ENCODE peak calls at places on chromosomes 16 and 17, in nine cellular contexts. One of them, this sample, is unnamed.
A peak's percentile ranks its signal among the peaks of the same experiment; 100 is the strongest.

GRCh38 chr17:73187203-73187769 is 5.6 kb upstream of the COG1 start:
- DNase-seq in endodermal cell: no peak
- DNase-seq in pancreas: no peak
- DNase-seq in prostate gland: peak; percentile 28
- DNase-seq in gastrocnemius medialis: no peak
- DNase-seq in GM12878: no peak
- DNase-seq in thoracic aorta: no peak
- DNase-seq in dorsolateral prefrontal cortex: no peak
- DNase-seq in heart right ventricle: no peak
- DNase-seq in this sample: no peak

GRCh38 chr16:57643166-57643813 is 14.9 kb downstream of the ADGRG1 start:
- DNase-seq in dorsolateral prefrontal cortex: no peak
- DNase-seq in thoracic aorta: no peak
- DNase-seq in pancreas: no peak
- DNase-seq in endodermal cell: no peak
- DNase-seq in prostate gland: no peak
- DNase-seq in GM12878: no peak
- DNase-seq in gastrocnemius medialis: no peak
- DNase-seq in heart right ventricle: no peak
- DNase-seq in this sample: no peak

GRCh38 chr16:15996432-15997109 is 47.2 kb downstream of the ABCC1 start:
- DNase-seq in thoracic aorta: no peak
- DNase-seq in gastrocnemius medialis: peak; percentile 73
- DNase-seq in dorsolateral prefrontal cortex: no peak
- DNase-seq in GM12878: no peak
- DNase-seq in heart right ventricle: peak; percentile 31
- DNase-seq in prostate gland: no peak
- DNase-seq in endodermal cell: no peak
- DNase-seq in pancreas: no peak
- DNase-seq in this sample: no peak

GRCh38 chr17:37802061-37802460 is 57.2 kb upstream of the HNF1B start:
- DNase-seq in prostate gland: no peak
- DNase-seq in gastrocnemius medialis: no peak
- DNase-seq in thoracic aorta: no peak
- DNase-seq in dorsolateral prefrontal cortex: no peak
- DNase-seq in endodermal cell: no peak
- DNase-seq in pancreas: no peak
- DNase-seq in GM12878: no peak
- DNase-seq in heart right ventricle: no peak
- DNase-seq in this sample: no peak

GRCh38 chr17:28347261-28347891 is 10.0 kb downstream of the POLDIP2 start:
- DNase-seq in heart right ventricle: no peak
- DNase-seq in pancreas: no peak
- DNase-seq in prostate gland: no peak
- DNase-seq in thoracic aorta: no peak
- DNase-seq in gastrocnemius medialis: no peak
- DNase-seq in dorsolateral prefrontal cortex: no peak
- DNase-seq in endodermal cell: peak; percentile 75
- DNase-seq in GM12878: no peak
- DNase-seq in this sample: no peak

GRCh38 chr16:69386596-69386995 is 789 bp upstream of the TERF2 start:
- DNase-seq in prostate gland: no peak
- DNase-seq in endodermal cell: peak; percentile 20
- DNase-seq in GM12878: no peak
- DNase-seq in dorsolateral prefrontal cortex: no peak
- DNase-seq in thoracic aorta: no peak
- DNase-seq in gastrocnemius medialis: no peak
- DNase-seq in pancreas: no peak
- DNase-seq in heart right ventricle: no peak
- DNase-seq in this sample: no peak

GRCh38 chr17:45022655-45023339 is 28.6 kb downstream of the DCAKD start:
- DNase-seq in prostate gland: no peak
- DNase-seq in heart right ventricle: no peak
- DNase-seq in pancreas: no peak
- DNase-seq in endodermal cell: peak; percentile 70
- DNase-seq in dorsolateral prefrontal cortex: no peak
- DNase-seq in GM12878: peak; percentile 45
- DNase-seq in thoracic aorta: no peak
- DNase-seq in gastrocnemius medialis: no peak
- DNase-seq in this sample: no peak

GRCh38 chr16:967546-968295 is 3.1 kb downstream of the LMF1 start:
- DNase-seq in endodermal cell: no peak
- DNase-seq in heart right ventricle: no peak
- DNase-seq in GM12878: no peak
- DNase-seq in pancreas: no peak
- DNase-seq in gastrocnemius medialis: no peak
- DNase-seq in thoracic aorta: no peak
- DNase-seq in dorsolateral prefrontal cortex: no peak
- DNase-seq in prostate gland: no peak
- DNase-seq in this sample: no peak

GRCh38 chr17:4771519-4772234 is at the start of gene TM4SF5:
- DNase-seq in prostate gland: no peak
- DNase-seq in pancreas: peak; percentile 62
- DNase-seq in gastrocnemius medialis: no peak
- DNase-seq in dorsolateral prefrontal cortex: no peak
- DNase-seq in GM12878: no peak
- DNase-seq in heart right ventricle: no peak
- DNase-seq in endodermal cell: no peak
- DNase-seq in thoracic aorta: no peak
- DNase-seq in this sample: no peak

GRCh38 chr16:3618782-3619166 is 7.4 kb upstream of the SLX4 start:
- DNase-seq in thoracic aorta: no peak
- DNase-seq in dorsolateral prefrontal cortex: no peak
- DNase-seq in GM12878: no peak
- DNase-seq in prostate gland: no peak
- DNase-seq in pancreas: no peak
- DNase-seq in gastrocnemius medialis: no peak
- DNase-seq in endodermal cell: no peak
- DNase-seq in heart right ventricle: no peak
- DNase-seq in this sample: no peak

GRCh38 chr17:73003487-73003886 is 89.0 kb downstream of the SLC39A11 start:
- DNase-seq in GM12878: no peak
- DNase-seq in thoracic aorta: no peak
- DNase-seq in endodermal cell: peak; percentile 64
- DNase-seq in prostate gland: no peak
- DNase-seq in gastrocnemius medialis: no peak
- DNase-seq in heart right ventricle: no peak
- DNase-seq in dorsolateral prefrontal cortex: no peak
- DNase-seq in pancreas: no peak
- DNase-seq in this sample: no peak

DNA sequence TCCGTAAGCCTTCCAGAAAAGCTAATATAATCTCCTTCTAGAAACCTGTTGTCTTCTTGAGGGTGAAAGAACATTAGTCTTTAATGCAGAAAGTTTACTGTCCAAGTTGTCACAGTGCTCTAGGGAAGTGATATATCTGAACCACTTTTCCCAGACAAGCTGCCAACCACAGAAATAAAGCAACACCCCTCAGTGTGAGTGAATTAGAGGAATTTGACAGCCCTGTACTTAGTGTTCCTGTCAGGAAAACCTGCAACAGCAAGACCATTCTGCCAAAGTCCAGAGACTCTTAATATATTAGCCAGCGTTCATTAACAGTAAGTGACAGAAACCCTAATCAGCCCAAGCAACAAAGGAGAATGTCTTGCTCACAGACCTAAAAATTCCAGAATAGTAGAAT is 137.7 kb downstream of the KATNIP start:
- DNase-seq in gastrocnemius medialis: no peak
- DNase-seq in prostate gland: no peak
- DNase-seq in endodermal cell: no peak
- DNase-seq in thoracic aorta: no peak
- DNase-seq in heart right ventricle: no peak
- DNase-seq in dorsolateral prefrontal cortex: no peak
- DNase-seq in GM12878: no peak
- DNase-seq in pancreas: no peak
- DNase-seq in this sample: no peak
- H3K27ac ChIP-seq in gastrocnemius medialis: no peak overlapping the region
- H3K27ac ChIP-seq in prostate gland: no peak overlapping the region
- H3K27ac ChIP-seq in endodermal cell: no peak overlapping the region
- H3K27ac ChIP-seq in thoracic aorta: no peak overlapping the region
- H3K27ac ChIP-seq in heart right ventricle: peak overlapping the region; percentile 28
- H3K27ac ChIP-seq in dorsolateral prefrontal cortex: no peak overlapping the region
- H3K27ac ChIP-seq in GM12878: no peak overlapping the region
- H3K27ac ChIP-seq in pancreas: no peak overlapping the region
- H3K27ac ChIP-seq in this sample: peak overlapping the region; percentile 57

DNA sequence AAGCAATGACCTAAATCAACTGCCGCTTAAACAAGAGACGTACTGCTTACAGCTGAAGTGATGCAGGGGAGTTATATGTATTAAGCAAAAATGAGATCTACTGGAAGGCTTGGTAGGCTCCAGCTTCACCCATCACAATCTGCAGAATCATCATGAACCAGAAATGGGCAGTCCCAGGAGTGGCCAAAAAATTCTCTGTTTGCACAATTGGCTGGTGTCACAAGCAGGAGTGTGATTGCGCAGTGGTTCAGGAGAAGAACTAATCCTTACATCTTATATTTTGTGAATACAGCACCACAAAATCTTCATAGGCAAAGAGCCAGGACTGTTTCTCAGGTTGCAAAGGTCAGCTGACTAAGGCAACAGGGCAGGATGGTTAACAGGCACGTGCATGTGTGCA is 75.9 kb downstream of the CES1 start:
- DNase-seq in thoracic aorta: no peak
- DNase-seq in endodermal cell: no peak
- DNase-seq in GM12878: no peak
- DNase-seq in pancreas: no peak
- DNase-seq in gastrocnemius medialis: no peak
- DNase-seq in dorsolateral prefrontal cortex: no peak
- DNase-seq in heart right ventricle: no peak
- DNase-seq in prostate gland: no peak
- DNase-seq in this sample: no peak
- TF ChIP-seq CTCF in thoracic aorta: no peak
- TF ChIP-seq CTCF in endodermal cell: no peak
- TF ChIP-seq CTCF in GM12878: no peak
- TF ChIP-seq CTCF in pancreas: no peak
- TF ChIP-seq CTCF in gastrocnemius medialis: no peak
- TF ChIP-seq CTCF in dorsolateral prefrontal cortex: no peak
- TF ChIP-seq CTCF in heart right ventricle: no peak
- TF ChIP-seq CTCF in prostate gland: no peak
- TF ChIP-seq CTCF in this sample: no peak

DNA sequence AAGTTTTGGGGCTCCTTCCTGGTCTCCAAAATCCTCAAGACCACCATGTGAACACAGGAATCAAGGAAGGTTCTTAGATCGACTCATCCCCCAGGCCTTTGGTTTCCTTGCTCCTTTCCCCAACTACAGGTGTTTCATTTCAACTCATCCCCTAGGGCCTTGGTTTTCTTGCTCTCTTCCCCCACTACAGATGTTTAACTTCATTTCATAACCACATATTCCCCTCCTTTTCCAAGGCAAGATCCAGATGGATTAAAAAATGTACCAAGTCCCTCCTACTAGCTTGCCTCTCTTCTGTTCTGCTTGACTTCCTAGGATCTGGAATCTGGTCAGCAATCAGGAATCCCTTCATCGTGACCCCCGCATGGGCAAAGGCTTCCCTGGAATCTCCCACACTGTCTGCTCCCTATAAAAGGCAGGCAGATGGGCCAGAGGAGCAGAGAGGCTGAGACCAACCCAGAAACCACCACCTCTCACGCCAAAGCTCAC is at the start of gene CCL11:
- DNase-seq in GM12878: no peak
- DNase-seq in heart right ventricle: peak; percentile 43
- DNase-seq in thoracic aorta: no peak
- DNase-seq in pancreas: no peak
- DNase-seq in prostate gland: no peak
- DNase-seq in dorsolateral prefrontal cortex: no peak
- DNase-seq in gastrocnemius medialis: no peak
- DNase-seq in endodermal cell: no peak
- DNase-seq in this sample: no peak
- H3K27ac ChIP-seq in GM12878: no peak within 1 kb of the TSS
- H3K27ac ChIP-seq in heart right ventricle: peak within 1 kb of the TSS; percentile 55
- H3K27ac ChIP-seq in thoracic aorta: no peak within 1 kb of the TSS
- H3K27ac ChIP-seq in pancreas: no peak within 1 kb of the TSS
- H3K27ac ChIP-seq in prostate gland: no peak within 1 kb of the TSS
- H3K27ac ChIP-seq in dorsolateral prefrontal cortex: no peak within 1 kb of the TSS
- H3K27ac ChIP-seq in gastrocnemius medialis: no peak within 1 kb of the TSS
- H3K27ac ChIP-seq in endodermal cell: no peak within 1 kb of the TSS
- H3K27ac ChIP-seq in this sample: peak within 1 kb of the TSS; percentile 63

GRCh38 chr16:28822520-28823290 is at the start of gene ATXN2L:
- DNase-seq in thoracic aorta: peak; percentile 78
- DNase-seq in GM12878: peak; percentile 77
- DNase-seq in dorsolateral prefrontal cortex: peak; percentile 92
- DNase-seq in heart right ventricle: peak; percentile 95
- DNase-seq in gastrocnemius medialis: peak; percentile 92
- DNase-seq in endodermal cell: peak; percentile 94
- DNase-seq in prostate gland: peak; percentile 89
- DNase-seq in pancreas: peak; percentile 95
- DNase-seq in this sample: peak; percentile 95

GRCh38 chr16:28824548-28824973 is 1.8 kb downstream of the ATXN2L start:
- DNase-seq in thoracic aorta: no peak
- DNase-seq in endodermal cell: no peak
- DNase-seq in prostate gland: no peak
- DNase-seq in heart right ventricle: no peak
- DNase-seq in GM12878: no peak
- DNase-seq in dorsolateral prefrontal cortex: no peak
- DNase-seq in gastrocnemius medialis: no peak
- DNase-seq in pancreas: no peak
- DNase-seq in this sample: no peak

GRCh38 chr16:28821874-28822519 is 802 bp upstream of the ATXN2L start:
- DNase-seq in pancreas: no peak
- DNase-seq in heart right ventricle: no peak
- DNase-seq in endodermal cell: peak; percentile 48
- DNase-seq in gastrocnemius medialis: no peak
- DNase-seq in prostate gland: no peak
- DNase-seq in GM12878: no peak
- DNase-seq in thoracic aorta: no peak
- DNase-seq in dorsolateral prefrontal cortex: no peak
- DNase-seq in this sample: no peak

GRCh38 chr16:28823291-28823718 is 506 bp downstream of the ATXN2L start:
- DNase-seq in prostate gland: no peak
- DNase-seq in pancreas: peak; percentile 72
- DNase-seq in GM12878: no peak
- DNase-seq in thoracic aorta: no peak
- DNase-seq in heart right ventricle: no peak
- DNase-seq in dorsolateral prefrontal cortex: no peak
- DNase-seq in endodermal cell: no peak
- DNase-seq in gastrocnemius medialis: no peak
- DNase-seq in this sample: no peak

DNA sequence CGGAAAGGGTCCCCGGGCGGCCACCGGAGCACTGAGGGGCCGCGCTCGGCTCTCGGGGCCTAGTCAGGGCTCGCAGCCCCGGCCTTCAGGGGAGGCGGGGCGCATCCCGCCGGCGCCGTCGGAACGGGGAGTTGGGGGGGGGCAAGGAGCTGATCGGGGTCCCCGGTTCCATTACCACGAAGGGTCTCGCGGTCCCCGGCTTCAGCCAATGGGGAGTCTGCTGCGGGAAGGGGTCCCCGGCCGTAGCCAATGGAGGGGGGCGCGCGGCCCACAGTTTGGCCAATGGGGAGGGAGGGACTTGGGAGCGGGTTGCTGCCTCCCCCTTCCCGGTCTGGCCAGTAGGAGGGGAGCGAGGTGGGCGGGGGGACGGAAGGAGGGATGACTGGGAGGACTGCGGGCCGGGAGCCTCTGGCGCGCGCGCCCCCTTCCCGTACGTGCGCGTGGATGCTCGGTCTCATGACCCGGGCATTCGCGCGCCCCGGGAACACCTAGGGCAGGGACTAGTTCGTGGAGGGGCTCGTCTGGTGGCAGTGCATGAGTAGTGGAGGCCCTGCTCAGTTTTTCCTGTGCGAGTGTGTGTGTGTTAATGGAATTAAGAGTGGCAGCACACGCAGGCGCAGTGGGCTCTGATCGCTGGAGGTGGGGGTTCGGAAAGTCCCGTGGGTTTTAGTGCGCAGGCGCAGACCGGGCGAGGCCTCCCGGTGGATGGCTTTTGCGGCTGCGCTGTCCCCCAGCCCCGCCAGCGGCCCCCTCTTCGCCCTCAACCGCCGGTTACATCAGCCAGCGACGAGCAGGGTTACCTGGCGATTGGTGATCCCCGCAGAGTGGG is 1.1 kb downstream of the ATXN2L start:
- DNase-seq in gastrocnemius medialis: peak; percentile 98
- DNase-seq in pancreas: peak; percentile 95
- DNase-seq in dorsolateral prefrontal cortex: peak; percentile 94
- DNase-seq in prostate gland: peak; percentile 95
- DNase-seq in heart right ventricle: peak; percentile 99
- DNase-seq in thoracic aorta: peak; percentile 94
- DNase-seq in GM12878: peak; percentile 86
- DNase-seq in endodermal cell: peak; percentile 99
- DNase-seq in this sample: peak; percentile 97
- TF ChIP-seq CTCF in gastrocnemius medialis: no peak
- TF ChIP-seq CTCF in pancreas: no peak
- TF ChIP-seq CTCF in dorsolateral prefrontal cortex: peak; percentile 39
- TF ChIP-seq CTCF in prostate gland: no peak
- TF ChIP-seq CTCF in heart right ventricle: peak; percentile 37
- TF ChIP-seq CTCF in thoracic aorta: peak; percentile 48
- TF ChIP-seq CTCF in GM12878: peak; percentile 13
- TF ChIP-seq CTCF in endodermal cell: peak; percentile 36
- TF ChIP-seq CTCF in this sample: peak; percentile 37

This sample was measured in left ventricle myocardium inferior.